ENCODE peak calls at places on chromosomes 16 and 17, in nine cellular contexts. A is T-cell; Z is left cardiac atrium; U is A549; D is RWPE2; L is T-helper 17 cell; Y is gastroesophageal sphincter; C is upper lobe of right lung; B is naive thymus-derived CD4-positive, alpha-beta T cell. W is an unnamed sample.

GRCh38 chr16:8623634-8624033 is 2.1 kb downstream of the METTL22 start:
- ATAC-seq in B (no peak), Y (no peak), D (no peak), A (no peak), C (no peak), Z (no peak), U (no peak), L (no peak), W (no peak)

GRCh38 chr17:17435323-17435722 is 41.5 kb upstream of the MED9 start:
- ATAC-seq in A (no peak), U (peak), Z (no peak), B (no peak), D (peak), Y (no peak), L (no peak), C (no peak), W (no peak)

GRCh38 chr16:83661656-83662055 is 146.1 kb upstream of the HSBP1 start:
- ATAC-seq in D (peak), B (no peak), L (no peak), Z (no peak), U (no peak), Y (no peak), A (no peak), C (no peak), W (no peak)

GRCh38 chr17:42212382-42212781 is 18.1 kb upstream of the GHDC start:
- ATAC-seq in Y (peak), C (no peak), A (no peak), D (no peak), B (no peak), Z (no peak), L (no peak), U (no peak), W (no peak)

GRCh38 chr17:29722411-29723198 is 99.9 kb upstream of the CORO6 start:
- ATAC-seq in C (peak), Y (peak), A (peak), D (no peak), Z (peak), U (no peak), B (peak), L (peak), W (peak)

GRCh38 chr17:77644181-77644972 is 314.1 kb upstream of the TNRC6C start:
- ATAC-seq in A (no peak), B (no peak), Y (no peak), D (no peak), L (no peak), C (peak), U (peak), Z (no peak), W (no peak)

GRCh38 chr17:82076785-82077591 is 11.4 kb upstream of the DUS1L start:
- ATAC-seq in Y (no peak), L (peak), D (peak), B (no peak), A (peak), Z (peak), C (peak), U (peak), W (peak)

GRCh38 chr17:64661731-64661980 is 451 bp downstream of the SMURF2 start:
- ATAC-seq in Y (peak), L (no peak), D (no peak), C (no peak), A (no peak), U (peak), B (no peak), Z (no peak), W (peak)

GRCh38 chr17:78442648-78443128 is 64.2 kb downstream of the PGS1 start:
- ATAC-seq in D (no peak), U (no peak), B (peak), L (peak), Y (peak), A (no peak), C (peak), Z (peak), W (peak)

GRCh38 chr16:4414187-4414909 is 2.0 kb downstream of the CORO7 start:
- ATAC-seq in Y (no peak), U (no peak), L (peak), Z (no peak), A (peak), C (no peak), B (peak), D (no peak), W (no peak)

GRCh38 chr17:44960654-44961053 is 7.4 kb downstream of the C1QL1 start:
- ATAC-seq in Y (no peak), C (peak), A (no peak), U (peak), D (peak), B (no peak), L (no peak), Z (no peak), W (no peak)

GRCh38 chr16:3144331-3144881 is 9.6 kb downstream of the ZNF213 start:
- ATAC-seq in Z (no peak), B (no peak), Y (no peak), D (no peak), A (no peak), U (peak), C (no peak), L (no peak), W (no peak)

GRCh38 chr17:1422907-1423306 is 22.9 kb upstream of the YWHAE start:
- ATAC-seq in C (peak), B (no peak), U (peak), Z (peak), A (no peak), D (peak), L (no peak), Y (no peak), W (peak)

GRCh38 chr17:27980035-27980434 is 62.4 kb upstream of the NLK start:
- ATAC-seq in B (no peak), C (no peak), D (peak), L (no peak), A (no peak), U (peak), Z (peak), Y (no peak), W (no peak)

GRCh38 chr17:44909681-44910144 is 5.6 kb downstream of the GFAP start:
- ATAC-seq in Z (no peak), B (no peak), U (no peak), A (no peak), D (peak), L (no peak), Y (no peak), C (no peak), W (no peak)

GRCh38 chr17:49995055-49995738 is at the start of gene DLX3:
- ATAC-seq in U (peak), A (no peak), D (peak), L (no peak), B (no peak), C (peak), Z (peak), Y (peak), W (peak)

GRCh38 chr16:67992661-67993206 is 6.5 kb downstream of the DPEP2 start:
- ATAC-seq in L (no peak), U (peak), C (no peak), A (no peak), D (no peak), Z (peak), Y (no peak), B (no peak), W (peak)

GRCh38 chr17:61144876-61145564 is 254.6 kb upstream of the TBX2 start:
- ATAC-seq in A (no peak), C (no peak), Z (peak), Y (no peak), L (no peak), B (no peak), D (no peak), U (no peak), W (no peak)

GRCh38 chr17:59853168-59853918 is 39.4 kb downstream of the TUBD1 start:
- ATAC-seq in B (peak), D (peak), A (peak), C (peak), Z (peak), Y (peak), L (peak), U (peak), W (peak)

GRCh38 chr17:31495049-31495885 is 103.8 kb downstream of the RAB11FIP4 start:
- ATAC-seq in A (no peak), Z (no peak), U (no peak), L (no peak), D (no peak), Y (no peak), B (no peak), C (no peak), W (peak)

GRCh38 chr17:43791589-43791988 is 11.4 kb downstream of the CFAP97D1 start:
- ATAC-seq in Z (peak), C (peak), B (no peak), A (no peak), Y (no peak), D (peak), L (peak), U (peak), W (peak)

GRCh38 chr16:76541062-76541461 is 263.9 kb downstream of the CNTNAP4 start:
- ATAC-seq in A (no peak), B (no peak), D (no peak), Y (no peak), C (no peak), U (no peak), Z (no peak), L (no peak), W (no peak)

GRCh38 chr17:75602644-75603043 is 15.0 kb downstream of the MYO15B start:
- ATAC-seq in D (no peak), L (no peak), Z (no peak), C (peak), B (no peak), Y (no peak), U (peak), A (no peak), W (peak)

GRCh38 chr16:30533748-30534367 is 800 bp downstream of the ZNF747 start:
- ATAC-seq in Y (no peak), D (no peak), Z (peak), L (no peak), B (no peak), C (peak), U (peak), A (no peak), W (peak)

GRCh38 chr16:84571010-84571409 is 46.9 kb downstream of the COTL1 start:
- ATAC-seq in B (no peak), U (no peak), C (no peak), L (no peak), Z (no peak), Y (no peak), A (no peak), D (no peak), W (no peak)

GRCh38 chr16:85479972-85480726 is 133.0 kb upstream of the GSE1 start:
- ATAC-seq in U (peak), D (peak), B (peak), L (no peak), A (no peak), C (peak), Z (peak), Y (no peak), W (no peak)

GRCh38 chr16:87279094-87279658 is 38.0 kb downstream of the C16orf95 start:
- ATAC-seq in C (no peak), B (no peak), D (no peak), Y (no peak), Z (no peak), L (no peak), U (peak), A (no peak), W (peak)

GRCh38 chr17:42047343-42047742 is 3.1 kb downstream of the C17orf113 start:
- ATAC-seq in Z (no peak), A (no peak), Y (no peak), B (no peak), U (no peak), L (no peak), C (no peak), D (no peak), W (no peak)

GRCh38 chr17:2396568-2397246 is 4.2 kb downstream of the MNT start:
- ATAC-seq in D (peak), B (no peak), Z (peak), L (no peak), U (peak), Y (peak), C (peak), A (no peak), W (peak)

GRCh38 chr16:81486555-81487061 is 42.0 kb downstream of the CMIP start:
- ATAC-seq in D (no peak), A (no peak), L (no peak), Y (peak), U (no peak), B (no peak), Z (peak), C (peak), W (no peak)

GRCh38 chr17:40399185-40399584 is 18.5 kb downstream of the TOP2A start:
- ATAC-seq in A (peak), Z (peak), U (peak), C (peak), B (peak), D (no peak), Y (no peak), L (peak), W (no peak)

GRCh38 chr16:11672206-11673090 is 4.2 kb downstream of the SNN start:
- ATAC-seq in D (no peak), U (no peak), Z (no peak), Y (no peak), B (peak), C (no peak), A (no peak), L (peak), W (no peak)

GRCh38 chr17:76772842-76773521 is 35.1 kb downstream of the MFSD11 start:
- ATAC-seq in D (peak), A (peak), Y (peak), L (peak), C (peak), Z (no peak), B (peak), U (peak), W (peak)

GRCh38 chr16:87172632-87173031 is 144.6 kb downstream of the C16orf95 start:
- ATAC-seq in U (peak), B (no peak), Z (no peak), L (no peak), Y (no peak), C (no peak), D (no peak), A (no peak), W (no peak)

GRCh38 chr17:48068491-48068961 is 20.4 kb downstream of the NFE2L1 start:
- ATAC-seq in U (peak), C (peak), A (no peak), D (peak), Z (no peak), Y (no peak), B (no peak), L (peak), W (peak)

GRCh38 chr17:45246338-45246737 is 15.6 kb downstream of the SPATA32 start:
- ATAC-seq in Y (no peak), L (no peak), D (no peak), A (no peak), B (no peak), U (no peak), Z (no peak), C (no peak), W (no peak)

GRCh38 chr17:77948690-77949114 is 9.8 kb upstream of the TNRC6C start:
- ATAC-seq in C (peak), A (no peak), Y (peak), U (peak), D (peak), Z (peak), L (no peak), B (no peak), W (peak)

GRCh38 chr16:970379-970765 is 412 bp downstream of the LMF1 start:
- ATAC-seq in Z (peak), L (no peak), C (peak), Y (no peak), B (no peak), D (peak), A (no peak), U (peak), W (peak)

GRCh38 chr16:3469736-3470135 is 25.6 kb downstream of the C16orf90 start:
- ATAC-seq in C (no peak), Y (no peak), A (no peak), U (no peak), B (no peak), Z (no peak), L (no peak), D (no peak), W (no peak)

W was measured in esophagus mucosa.